ENCODE peak calls at places on chromosomes 7 and 10, in nine cellular contexts. D is colonic mucosa, H is aorta, R is MM.1S, B is stomach, Z is tibial nerve, E is mammary epithelial cell, W is testis, G is hepatocyte. O is an unnamed sample.

GRCh38 chr10:94493463-94493862 is 52.1 kb upstream of the HELLS start:
- DNase-seq in E (no peak), R (no peak), W (no peak), D (no peak), Z (no peak), G (no peak), H (no peak), B (no peak), O (no peak)

GRCh38 chr7:139026551-139026950 is 9.3 kb downstream of the ZC3HAV1L start:
- DNase-seq in R (no peak), B (no peak), W (no peak), G (no peak), H (no peak), D (no peak), E (no peak), Z (no peak), O (no peak)

GRCh38 chr7:87424075-87424474 is 51.4 kb downstream of the ABCB4 start:
- DNase-seq in R (no peak), Z (no peak), E (no peak), W (no peak), G (no peak), H (no peak), B (no peak), D (no peak), O (no peak)

GRCh38 chr10:51876528-51876927 is 177.1 kb upstream of the CSTF2T start:
- DNase-seq in D (no peak), W (no peak), G (no peak), E (no peak), R (peak; percentile 16), Z (no peak), B (no peak), H (no peak), O (peak; percentile 58)

GRCh38 chr7:35848728-35849127 is 47.9 kb downstream of the SEPTIN7 start:
- DNase-seq in D (no peak), B (no peak), Z (no peak), R (no peak), E (no peak), W (no peak), H (no peak), G (no peak), O (no peak)

GRCh38 chr7:82631998-82632397 is 188.4 kb upstream of the CACNA2D1 start:
- DNase-seq in R (no peak), B (no peak), E (no peak), W (no peak), H (no peak), D (no peak), G (no peak), Z (no peak), O (no peak)

GRCh38 chr7:69204936-69205335 is 393.3 kb upstream of the AUTS2 start:
- DNase-seq in E (no peak), H (peak; percentile 31), W (no peak), B (no peak), D (no peak), G (no peak), R (no peak), Z (no peak), O (no peak)

GRCh38 chr7:2168612-2169312 is 64.0 kb downstream of the MAD1L1 start:
- DNase-seq in R (no peak), B (no peak), D (no peak), E (no peak), Z (no peak), G (no peak), W (peak; percentile 27), H (no peak), O (no peak)

GRCh38 chr7:11934766-11935165 is 102.8 kb upstream of the THSD7A start:
- DNase-seq in Z (no peak), D (no peak), W (no peak), E (no peak), H (no peak), B (no peak), R (no peak), G (no peak), O (no peak)

GRCh38 chr10:57979466-57979865 is 288.2 kb downstream of the IPMK start:
- DNase-seq in D (no peak), E (no peak), G (peak; percentile 16), W (no peak), Z (no peak), R (no peak), H (no peak), B (no peak), O (no peak)

GRCh38 chr7:98223898-98224700 is 12.9 kb downstream of the BHLHA15 start:
- DNase-seq in E (no peak), Z (no peak), W (no peak), R (no peak), H (peak; percentile 65), D (no peak), B (no peak), G (peak; percentile 3), O (no peak)

GRCh38 chr7:158281441-158281840 is 306.2 kb downstream of the PTPRN2 start:
- DNase-seq in B (peak; percentile 14), D (no peak), R (no peak), G (no peak), E (no peak), H (peak; percentile 51), W (no peak), Z (peak; percentile 4), O (no peak)

GRCh38 chr10:48197236-48197899 is 77.1 kb downstream of the FRMPD2 start:
- DNase-seq in H (no peak), G (no peak), Z (no peak), R (no peak), E (no peak), W (no peak), D (no peak), B (no peak), O (no peak)

GRCh38 chr10:131703527-131703926 is 197.3 kb upstream of the PPP2R2D start:
- DNase-seq in H (peak; percentile 53), Z (no peak), G (no peak), R (no peak), D (no peak), E (no peak), W (no peak), B (no peak), O (no peak)
- H3K9me3 ChIP-seq in H (peaks cover 10% of the 10 kb centered on the region), Z (peaks cover 27% of the 10 kb centered on the region), G (no peaks in the 10 kb centered on the region), R (no peaks in the 10 kb centered on the region), D (no peaks in the 10 kb centered on the region), E (peaks cover 24% of the 10 kb centered on the region), W (no peaks in the 10 kb centered on the region), B (peaks cover 29% of the 10 kb centered on the region), O (peaks cover 7% of the 10 kb centered on the region)

GRCh38 chr10:22481106-22481505 is 135.8 kb downstream of the SPAG6 start:
- DNase-seq in R (no peak), E (no peak), W (no peak), H (no peak), B (no peak), G (no peak), D (no peak), Z (no peak), O (no peak)

GRCh38 chr10:22478555-22479334 is 133.4 kb downstream of the SPAG6 start:
- DNase-seq in W (no peak), Z (no peak), G (no peak), B (no peak), E (no peak), R (no peak), D (no peak), H (no peak), O (no peak)

GRCh38 chr10:22483132-22483531 is 137.8 kb downstream of the SPAG6 start:
- DNase-seq in G (no peak), B (no peak), D (no peak), H (no peak), E (no peak), W (no peak), Z (no peak), R (peak; percentile 33), O (no peak)

GRCh38 chr10:22479419-22479818 is 134.1 kb downstream of the SPAG6 start:
- DNase-seq in R (no peak), G (no peak), Z (no peak), E (no peak), B (no peak), W (no peak), D (no peak), H (no peak), O (peak; percentile 75)

GRCh38 chr10:22481687-22482539 is 136.6 kb downstream of the SPAG6 start:
- DNase-seq in Z (no peak), B (no peak), D (no peak), E (peak; percentile 17), H (no peak), G (no peak), R (no peak), W (no peak), O (no peak)
- H3K4me1 ChIP-seq in Z (no peaks in the 10 kb centered on the region), B (peaks cover 8% of the 10 kb centered on the region), D (no peaks in the 10 kb centered on the region), E (no peaks in the 10 kb centered on the region), H (no peaks in the 10 kb centered on the region), G (peaks cover 4% of the 10 kb centered on the region), R (peaks cover 16% of the 10 kb centered on the region), W (no peaks in the 10 kb centered on the region), O (no peaks in the 10 kb centered on the region)

DNA sequence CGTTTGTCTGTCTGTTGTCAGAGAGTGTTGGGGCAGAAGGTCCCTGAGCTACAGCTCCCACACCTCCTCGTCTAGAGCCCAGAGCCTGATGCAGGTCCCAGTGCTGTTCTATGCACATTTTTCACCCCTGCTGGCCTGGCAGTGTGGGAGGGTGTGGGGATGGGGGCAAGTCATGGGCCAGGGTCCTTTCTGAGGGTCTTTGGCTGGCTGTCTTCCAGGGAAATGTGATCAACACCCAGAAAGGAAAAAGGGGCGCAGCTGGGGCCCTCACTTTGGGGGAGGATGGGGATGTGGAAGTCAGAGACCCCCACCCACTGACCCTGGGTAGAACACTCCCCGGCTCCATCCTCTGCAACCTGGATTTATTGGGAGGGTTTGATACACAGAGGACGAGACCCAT is 50.0 kb upstream of the ZNF716 start:
- DNase-seq in D (no peak), G (no peak), B (no peak), H (no peak), Z (no peak), E (no peak), R (no peak), W (no peak), O (no peak)
- H3K9me3 ChIP-seq in D (no peaks in the 10 kb centered on the region), G (no peaks in the 10 kb centered on the region), B (peaks cover 58% of the 10 kb centered on the region), H (peaks cover 4% of the 10 kb centered on the region), Z (peaks cover 81% of the 10 kb centered on the region), E (peaks cover 51% of the 10 kb centered on the region), R (no peaks in the 10 kb centered on the region), W (no peaks in the 10 kb centered on the region), O (no peaks in the 10 kb centered on the region)

GRCh38 chr10:93437946-93438795 is 44.0 kb downstream of the MYOF start:
- DNase-seq in B (no peak), H (no peak), E (peak; percentile 33), W (no peak), D (no peak), G (peak; percentile 47), Z (no peak), R (no peak), O (no peak)
- H3K4me1 ChIP-seq in B (peaks cover 45% of the 10 kb centered on the region), H (peaks cover 9% of the 10 kb centered on the region), E (peaks cover 70% of the 10 kb centered on the region), W (peaks cover 33% of the 10 kb centered on the region), D (no peaks in the 10 kb centered on the region), G (peaks cover 52% of the 10 kb centered on the region), Z (peaks cover 52% of the 10 kb centered on the region), R (no peaks in the 10 kb centered on the region), O (peaks cover 17% of the 10 kb centered on the region)

DNA sequence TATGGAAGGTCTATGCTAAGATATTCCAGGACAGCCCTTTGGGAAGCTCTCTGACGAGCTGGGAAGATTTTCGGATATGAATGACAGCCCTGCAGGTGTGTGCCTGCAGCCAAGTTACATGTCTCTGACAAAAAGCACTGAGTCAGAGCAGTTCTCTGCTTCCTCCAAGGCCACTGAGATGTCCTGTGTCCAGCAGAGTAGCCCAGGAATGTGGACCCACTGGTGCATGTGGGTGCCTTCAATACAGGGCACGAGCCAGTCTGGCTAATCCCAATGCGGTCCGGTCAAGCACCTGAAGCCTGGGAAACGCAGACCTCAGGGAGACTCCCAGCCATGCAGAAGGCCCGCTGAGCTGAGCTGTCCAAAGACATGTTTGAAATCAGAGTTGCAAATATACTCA is 565.7 kb downstream of the TCERG1L start:
- DNase-seq in H (peak; percentile 24), W (no peak), B (peak; percentile 7), Z (no peak), G (no peak), E (no peak), R (no peak), D (no peak), O (no peak)
- H3K9me3 ChIP-seq in H (no peaks in the 10 kb centered on the region), W (no peaks in the 10 kb centered on the region), B (no peaks in the 10 kb centered on the region), Z (no peaks in the 10 kb centered on the region), G (no peaks in the 10 kb centered on the region), E (peaks cover 30% of the 10 kb centered on the region), R (no peaks in the 10 kb centered on the region), D (no peaks in the 10 kb centered on the region), O (no peaks in the 10 kb centered on the region)

O was measured in right cardiac atrium.